ENCODE peak calls at places on chromosomes 2 and 18, in nine cellular contexts. One of them, this sample, is unnamed.

GRCh38 chr18:78980777-78981651 is 1.4 kb downstream of the SALL3 start:
- DNase-seq in upper lobe of right lung: no peak
- DNase-seq in NCI-H1694: no peak
- DNase-seq in MG63: no peak
- DNase-seq in hepatocyte: no peak
- DNase-seq in CD4-positive, alpha-beta T cell: no peak
- DNase-seq in stimulated activated effector memory CD8-positive, alpha-beta T cell treated with anti-CD3 and anti-CD28 coated beads, Interleukin-12 subunit alpha, Interleukin-12 subunit beta, amount 100 ng/mL, for 72 hours: peak
- DNase-seq in cardiac fibroblast: no peak
- DNase-seq in AG08396: no peak
- DNase-seq in this sample: no peak

GRCh38 chr2:119545076-119545475 is 827 bp downstream of the CFAP221 start:
- DNase-seq in upper lobe of right lung: no peak
- DNase-seq in NCI-H1694: no peak
- DNase-seq in MG63: no peak
- DNase-seq in hepatocyte: no peak
- DNase-seq in CD4-positive, alpha-beta T cell: no peak
- DNase-seq in stimulated activated effector memory CD8-positive, alpha-beta T cell treated with anti-CD3 and anti-CD28 coated beads, Interleukin-12 subunit alpha, Interleukin-12 subunit beta, amount 100 ng/mL, for 72 hours: no peak
- DNase-seq in cardiac fibroblast: no peak
- DNase-seq in AG08396: no peak
- DNase-seq in this sample: no peak

GRCh38 chr2:67726416-67726815 is 329.3 kb downstream of the ETAA1 start:
- DNase-seq in upper lobe of right lung: no peak
- DNase-seq in NCI-H1694: no peak
- DNase-seq in MG63: no peak
- DNase-seq in hepatocyte: no peak
- DNase-seq in CD4-positive, alpha-beta T cell: no peak
- DNase-seq in stimulated activated effector memory CD8-positive, alpha-beta T cell treated with anti-CD3 and anti-CD28 coated beads, Interleukin-12 subunit alpha, Interleukin-12 subunit beta, amount 100 ng/mL, for 72 hours: no peak
- DNase-seq in cardiac fibroblast: no peak
- DNase-seq in AG08396: no peak
- DNase-seq in this sample: no peak

GRCh38 chr2:101430161-101430560 is 42.9 kb upstream of the CREG2 start:
- DNase-seq in upper lobe of right lung: no peak
- DNase-seq in NCI-H1694: no peak
- DNase-seq in MG63: no peak
- DNase-seq in hepatocyte: no peak
- DNase-seq in CD4-positive, alpha-beta T cell: no peak
- DNase-seq in stimulated activated effector memory CD8-positive, alpha-beta T cell treated with anti-CD3 and anti-CD28 coated beads, Interleukin-12 subunit alpha, Interleukin-12 subunit beta, amount 100 ng/mL, for 72 hours: no peak
- DNase-seq in cardiac fibroblast: no peak
- DNase-seq in AG08396: no peak
- DNase-seq in this sample: no peak

GRCh38 chr2:237500681-237501424 is 13.8 kb downstream of the MLPH start:
- DNase-seq in upper lobe of right lung: peak
- DNase-seq in NCI-H1694: no peak
- DNase-seq in MG63: peak
- DNase-seq in hepatocyte: peak
- DNase-seq in CD4-positive, alpha-beta T cell: no peak
- DNase-seq in stimulated activated effector memory CD8-positive, alpha-beta T cell treated with anti-CD3 and anti-CD28 coated beads, Interleukin-12 subunit alpha, Interleukin-12 subunit beta, amount 100 ng/mL, for 72 hours: no peak
- DNase-seq in cardiac fibroblast: peak
- DNase-seq in AG08396: peak
- DNase-seq in this sample: no peak

GRCh38 chr18:5885337-5885736 is 10.0 kb downstream of the TMEM200C start:
- DNase-seq in upper lobe of right lung: no peak
- DNase-seq in NCI-H1694: no peak
- DNase-seq in MG63: no peak
- DNase-seq in hepatocyte: no peak
- DNase-seq in CD4-positive, alpha-beta T cell: no peak
- DNase-seq in stimulated activated effector memory CD8-positive, alpha-beta T cell treated with anti-CD3 and anti-CD28 coated beads, Interleukin-12 subunit alpha, Interleukin-12 subunit beta, amount 100 ng/mL, for 72 hours: no peak
- DNase-seq in cardiac fibroblast: no peak
- DNase-seq in AG08396: no peak
- DNase-seq in this sample: no peak

GRCh38 chr2:124081154-124081771 is 56.2 kb downstream of the CNTNAP5 start:
- DNase-seq in upper lobe of right lung: no peak
- DNase-seq in NCI-H1694: no peak
- DNase-seq in MG63: no peak
- DNase-seq in hepatocyte: peak
- DNase-seq in CD4-positive, alpha-beta T cell: no peak
- DNase-seq in stimulated activated effector memory CD8-positive, alpha-beta T cell treated with anti-CD3 and anti-CD28 coated beads, Interleukin-12 subunit alpha, Interleukin-12 subunit beta, amount 100 ng/mL, for 72 hours: no peak
- DNase-seq in cardiac fibroblast: peak
- DNase-seq in AG08396: no peak
- DNase-seq in this sample: no peak

GRCh38 chr2:196220671-196221070 is 49.3 kb upstream of the STK17B start:
- DNase-seq in upper lobe of right lung: no peak
- DNase-seq in NCI-H1694: no peak
- DNase-seq in MG63: no peak
- DNase-seq in hepatocyte: no peak
- DNase-seq in CD4-positive, alpha-beta T cell: no peak
- DNase-seq in stimulated activated effector memory CD8-positive, alpha-beta T cell treated with anti-CD3 and anti-CD28 coated beads, Interleukin-12 subunit alpha, Interleukin-12 subunit beta, amount 100 ng/mL, for 72 hours: no peak
- DNase-seq in cardiac fibroblast: no peak
- DNase-seq in AG08396: no peak
- DNase-seq in this sample: no peak

GRCh38 chr2:222807431-222807830 is 53.4 kb upstream of the ACSL3 start:
- DNase-seq in upper lobe of right lung: no peak
- DNase-seq in NCI-H1694: no peak
- DNase-seq in MG63: no peak
- DNase-seq in hepatocyte: no peak
- DNase-seq in CD4-positive, alpha-beta T cell: no peak
- DNase-seq in stimulated activated effector memory CD8-positive, alpha-beta T cell treated with anti-CD3 and anti-CD28 coated beads, Interleukin-12 subunit alpha, Interleukin-12 subunit beta, amount 100 ng/mL, for 72 hours: no peak
- DNase-seq in cardiac fibroblast: no peak
- DNase-seq in AG08396: no peak
- DNase-seq in this sample: no peak

GRCh38 chr2:72442270-72442669 is 294.6 kb upstream of the CYP26B1 start:
- DNase-seq in upper lobe of right lung: no peak
- DNase-seq in NCI-H1694: no peak
- DNase-seq in MG63: no peak
- DNase-seq in hepatocyte: no peak
- DNase-seq in CD4-positive, alpha-beta T cell: no peak
- DNase-seq in stimulated activated effector memory CD8-positive, alpha-beta T cell treated with anti-CD3 and anti-CD28 coated beads, Interleukin-12 subunit alpha, Interleukin-12 subunit beta, amount 100 ng/mL, for 72 hours: no peak
- DNase-seq in cardiac fibroblast: no peak
- DNase-seq in AG08396: no peak
- DNase-seq in this sample: no peak

GRCh38 chr2:215376103-215376780 is 59.6 kb downstream of the FN1 start:
- DNase-seq in upper lobe of right lung: no peak
- DNase-seq in NCI-H1694: no peak
- DNase-seq in MG63: no peak
- DNase-seq in hepatocyte: no peak
- DNase-seq in CD4-positive, alpha-beta T cell: no peak
- DNase-seq in stimulated activated effector memory CD8-positive, alpha-beta T cell treated with anti-CD3 and anti-CD28 coated beads, Interleukin-12 subunit alpha, Interleukin-12 subunit beta, amount 100 ng/mL, for 72 hours: no peak
- DNase-seq in cardiac fibroblast: no peak
- DNase-seq in AG08396: no peak
- DNase-seq in this sample: no peak

GRCh38 chr2:36367497-36368353 is 12.1 kb downstream of the CRIM1 start:
- DNase-seq in upper lobe of right lung: no peak
- DNase-seq in NCI-H1694: no peak
- DNase-seq in MG63: no peak
- DNase-seq in hepatocyte: no peak
- DNase-seq in CD4-positive, alpha-beta T cell: no peak
- DNase-seq in stimulated activated effector memory CD8-positive, alpha-beta T cell treated with anti-CD3 and anti-CD28 coated beads, Interleukin-12 subunit alpha, Interleukin-12 subunit beta, amount 100 ng/mL, for 72 hours: no peak
- DNase-seq in cardiac fibroblast: peak
- DNase-seq in AG08396: no peak
- DNase-seq in this sample: no peak

GRCh38 chr2:232142049-232142448 is 180.5 kb downstream of the DIS3L2 start:
- DNase-seq in upper lobe of right lung: no peak
- DNase-seq in NCI-H1694: peak
- DNase-seq in MG63: peak
- DNase-seq in hepatocyte: peak
- DNase-seq in CD4-positive, alpha-beta T cell: no peak
- DNase-seq in stimulated activated effector memory CD8-positive, alpha-beta T cell treated with anti-CD3 and anti-CD28 coated beads, Interleukin-12 subunit alpha, Interleukin-12 subunit beta, amount 100 ng/mL, for 72 hours: no peak
- DNase-seq in cardiac fibroblast: peak
- DNase-seq in AG08396: peak
- DNase-seq in this sample: no peak

This sample was measured in GM12892.